ENCODE peak calls at places on chromosomes 6 and 20, in six cellular contexts. One of them, this sample, is unnamed.
A peak's percentile ranks its signal among the peaks of the same experiment; 100 is the strongest.

GRCh38 chr20:41482647-41483552 is 116.3 kb upstream of the EMILIN3 start:
- DNase-seq in neural progenitor cell: no peak
- DNase-seq in suprapubic skin: no peak
- DNase-seq in K562: no peak
- DNase-seq in PC-9: no peak
- DNase-seq in hepatocyte: no peak
- DNase-seq in this sample: no peak

GRCh38 chr6:43803055-43803782 is 33.2 kb downstream of the VEGFA start:
- DNase-seq in neural progenitor cell: no peak
- DNase-seq in suprapubic skin: no peak
- DNase-seq in K562: peak; percentile 58
- DNase-seq in PC-9: no peak
- DNase-seq in hepatocyte: no peak
- DNase-seq in this sample: no peak

GRCh38 chr6:40947876-40948514 is 91.0 kb downstream of the UNC5CL start:
- DNase-seq in neural progenitor cell: no peak
- DNase-seq in suprapubic skin: no peak
- DNase-seq in K562: no peak
- DNase-seq in PC-9: no peak
- DNase-seq in hepatocyte: no peak
- DNase-seq in this sample: no peak

GRCh38 chr6:166898910-166899309 is 57.4 kb downstream of the RNASET2 start:
- DNase-seq in neural progenitor cell: no peak
- DNase-seq in suprapubic skin: no peak
- DNase-seq in K562: no peak
- DNase-seq in PC-9: no peak
- DNase-seq in hepatocyte: no peak
- DNase-seq in this sample: no peak

GRCh38 chr20:47790032-47790965 is 5.0 kb upstream of the SULF2 start:
- DNase-seq in neural progenitor cell: no peak
- DNase-seq in suprapubic skin: no peak
- DNase-seq in K562: no peak
- DNase-seq in PC-9: no peak
- DNase-seq in hepatocyte: peak; percentile 37
- DNase-seq in this sample: no peak

GRCh38 chr6:111750753-111751684 is 122.2 kb downstream of the FYN start:
- DNase-seq in neural progenitor cell: peak; percentile 47
- DNase-seq in suprapubic skin: no peak
- DNase-seq in K562: no peak
- DNase-seq in PC-9: no peak
- DNase-seq in hepatocyte: no peak
- DNase-seq in this sample: no peak

GRCh38 chr6:113433506-113433991 is 423.6 kb upstream of the MARCKS start:
- DNase-seq in neural progenitor cell: no peak
- DNase-seq in suprapubic skin: peak; percentile 85
- DNase-seq in K562: no peak
- DNase-seq in PC-9: peak; percentile 61
- DNase-seq in hepatocyte: peak; percentile 67
- DNase-seq in this sample: peak; percentile 59

GRCh38 chr20:33312583-33312982 is 29.6 kb downstream of the BPIFB1 start:
- DNase-seq in neural progenitor cell: no peak
- DNase-seq in suprapubic skin: no peak
- DNase-seq in K562: no peak
- DNase-seq in PC-9: no peak
- DNase-seq in hepatocyte: no peak
- DNase-seq in this sample: no peak

GRCh38 chr6:16929814-16930213 is 168.6 kb upstream of the ATXN1 start:
- DNase-seq in neural progenitor cell: no peak
- DNase-seq in suprapubic skin: no peak
- DNase-seq in K562: no peak
- DNase-seq in PC-9: no peak
- DNase-seq in hepatocyte: peak; percentile 37
- DNase-seq in this sample: no peak

GRCh38 chr20:6034134-6034969 is 19.5 kb downstream of the LRRN4 start:
- DNase-seq in neural progenitor cell: no peak
- DNase-seq in suprapubic skin: no peak
- DNase-seq in K562: peak; percentile 62
- DNase-seq in PC-9: no peak
- DNase-seq in hepatocyte: no peak
- DNase-seq in this sample: no peak

GRCh38 chr6:164322533-164322932 is 908.0 kb downstream of the QKI start:
- DNase-seq in neural progenitor cell: no peak
- DNase-seq in suprapubic skin: no peak
- DNase-seq in K562: no peak
- DNase-seq in PC-9: no peak
- DNase-seq in hepatocyte: peak; percentile 41
- DNase-seq in this sample: no peak

GRCh38 chr6:12291785-12292604 is 1.8 kb downstream of the EDN1 start:
- DNase-seq in neural progenitor cell: peak; percentile 65
- DNase-seq in suprapubic skin: no peak
- DNase-seq in K562: no peak
- DNase-seq in PC-9: peak; percentile 52
- DNase-seq in hepatocyte: peak; percentile 69
- DNase-seq in this sample: peak; percentile 52

GRCh38 chr6:38591451-38591850 is 48.3 kb downstream of the BTBD9 start:
- DNase-seq in neural progenitor cell: no peak
- DNase-seq in suprapubic skin: no peak
- DNase-seq in K562: no peak
- DNase-seq in PC-9: no peak
- DNase-seq in hepatocyte: no peak
- DNase-seq in this sample: no peak

GRCh38 chr6:56840467-56841371 is 114.2 kb upstream of the BEND6 start:
- DNase-seq in neural progenitor cell: no peak
- DNase-seq in suprapubic skin: no peak
- DNase-seq in K562: no peak
- DNase-seq in PC-9: no peak
- DNase-seq in hepatocyte: peak; percentile 30
- DNase-seq in this sample: no peak

GRCh38 chr6:31888281-31889258 is 8.9 kb downstream of the EHMT2 start:
- DNase-seq in neural progenitor cell: peak; percentile 66
- DNase-seq in suprapubic skin: no peak
- DNase-seq in K562: peak; percentile 63
- DNase-seq in PC-9: peak; percentile 17
- DNase-seq in hepatocyte: peak; percentile 46
- DNase-seq in this sample: peak; percentile 61

GRCh38 chr6:127794405-127794804 is 106.5 kb downstream of the THEMIS start:
- DNase-seq in neural progenitor cell: no peak
- DNase-seq in suprapubic skin: no peak
- DNase-seq in K562: no peak
- DNase-seq in PC-9: no peak
- DNase-seq in hepatocyte: no peak
- DNase-seq in this sample: no peak

GRCh38 chr20:23773127-23773526 is 22.4 kb upstream of the CST1 start:
- DNase-seq in neural progenitor cell: no peak
- DNase-seq in suprapubic skin: no peak
- DNase-seq in K562: no peak
- DNase-seq in PC-9: no peak
- DNase-seq in hepatocyte: no peak
- DNase-seq in this sample: no peak

GRCh38 chr6:87660226-87660886 is 41.7 kb downstream of the AKIRIN2 start:
- DNase-seq in neural progenitor cell: no peak
- DNase-seq in suprapubic skin: no peak
- DNase-seq in K562: no peak
- DNase-seq in PC-9: no peak
- DNase-seq in hepatocyte: no peak
- DNase-seq in this sample: no peak

GRCh38 chr6:35496036-35496850 is 636 bp downstream of the TEAD3 start:
- DNase-seq in neural progenitor cell: peak; percentile 77
- DNase-seq in suprapubic skin: peak; percentile 82
- DNase-seq in K562: peak; percentile 74
- DNase-seq in PC-9: peak; percentile 59
- DNase-seq in hepatocyte: peak; percentile 85
- DNase-seq in this sample: peak; percentile 64

GRCh38 chr6:28537509-28538140 is 11.9 kb downstream of the GPX5 start:
- DNase-seq in neural progenitor cell: peak; percentile 65
- DNase-seq in suprapubic skin: no peak
- DNase-seq in K562: peak; percentile 43
- DNase-seq in PC-9: no peak
- DNase-seq in hepatocyte: peak; percentile 60
- DNase-seq in this sample: no peak

DNA sequence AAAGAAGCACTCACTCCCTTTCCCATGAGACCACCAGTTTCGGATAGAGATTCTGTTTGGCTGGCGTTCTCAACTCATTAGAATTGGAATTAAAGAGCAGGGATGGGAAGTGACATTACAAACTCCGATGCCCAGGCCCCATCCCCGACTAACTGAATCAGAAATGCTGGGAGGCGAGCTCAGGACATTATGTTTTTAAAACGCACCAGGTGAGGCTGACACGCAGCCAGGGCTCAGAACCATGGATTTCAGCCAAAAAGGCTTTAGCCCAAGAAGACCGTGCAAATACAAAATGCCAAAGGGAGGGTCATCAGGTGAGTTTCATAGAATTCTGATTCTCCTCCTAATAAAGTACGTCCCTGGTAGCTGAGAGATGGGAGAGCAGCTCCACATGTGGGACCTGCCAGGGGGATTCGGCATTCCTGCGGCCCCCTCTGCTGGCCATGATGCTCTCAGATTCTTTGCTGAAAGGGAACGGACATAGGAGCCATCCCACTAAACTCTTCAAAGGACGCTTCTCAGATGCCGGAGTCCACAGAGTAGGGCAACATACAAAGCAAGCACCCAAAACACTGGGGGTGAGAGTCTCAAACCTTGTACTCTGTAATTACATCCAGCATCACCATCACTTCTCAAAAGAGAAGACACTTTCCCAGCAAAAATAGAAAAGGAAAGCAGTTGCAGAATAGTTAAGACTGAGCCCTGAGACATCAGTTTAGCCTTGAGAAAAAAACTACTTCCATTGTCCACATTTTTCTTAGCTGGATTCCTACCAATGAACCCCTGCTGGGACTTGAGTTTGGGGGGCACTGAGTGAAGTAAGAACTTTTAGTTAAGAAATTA is 205.2 kb downstream of the BMP7 start:
- DNase-seq in neural progenitor cell: peak; percentile 81
- DNase-seq in suprapubic skin: no peak
- DNase-seq in K562: peak; percentile 23
- DNase-seq in PC-9: peak; percentile 23
- DNase-seq in hepatocyte: peak; percentile 67
- DNase-seq in this sample: no peak
- TF ChIP-seq CTCF in neural progenitor cell: peak; percentile 81
- TF ChIP-seq CTCF in suprapubic skin: no peak
- TF ChIP-seq CTCF in K562: peak; percentile 53
- TF ChIP-seq CTCF in PC-9: peak; percentile 54
- TF ChIP-seq CTCF in hepatocyte: peak; percentile 69
- TF ChIP-seq CTCF in this sample: no peak

GRCh38 chr20:44990957-44991356 is 24.6 kb downstream of the STK4 start:
- DNase-seq in neural progenitor cell: no peak
- DNase-seq in suprapubic skin: no peak
- DNase-seq in K562: no peak
- DNase-seq in PC-9: no peak
- DNase-seq in hepatocyte: no peak
- DNase-seq in this sample: no peak

GRCh38 chr20:44983095-44983674 is 16.9 kb downstream of the STK4 start:
- DNase-seq in neural progenitor cell: no peak
- DNase-seq in suprapubic skin: no peak
- DNase-seq in K562: peak; percentile 43
- DNase-seq in PC-9: no peak
- DNase-seq in hepatocyte: no peak
- DNase-seq in this sample: no peak

GRCh38 chr20:44990425-44990824 is 24.1 kb downstream of the STK4 start:
- DNase-seq in neural progenitor cell: no peak
- DNase-seq in suprapubic skin: no peak
- DNase-seq in K562: no peak
- DNase-seq in PC-9: no peak
- DNase-seq in hepatocyte: no peak
- DNase-seq in this sample: no peak

GRCh38 chr20:44993343-44993742 is 27.0 kb downstream of the STK4 start:
- DNase-seq in neural progenitor cell: no peak
- DNase-seq in suprapubic skin: no peak
- DNase-seq in K562: no peak
- DNase-seq in PC-9: no peak
- DNase-seq in hepatocyte: no peak
- DNase-seq in this sample: no peak

DNA sequence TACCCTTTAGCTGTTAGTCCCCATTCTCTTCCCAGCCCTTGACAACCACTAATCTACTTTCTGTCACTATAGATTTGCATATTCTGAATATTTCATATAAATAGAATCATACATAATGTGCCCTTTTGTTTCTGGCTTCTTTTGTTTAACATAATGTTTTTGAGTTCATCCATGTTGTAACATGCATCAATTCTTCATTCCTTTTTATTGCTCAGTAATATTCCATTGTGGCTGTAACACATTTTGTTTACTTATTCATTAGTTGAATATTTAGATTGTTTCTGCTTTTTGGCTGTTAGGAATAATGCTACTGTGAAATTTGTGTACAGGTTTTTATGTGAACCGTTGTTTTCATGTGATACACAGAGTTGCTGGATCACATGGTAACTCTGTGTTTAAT is 22.5 kb downstream of the STK4 start:
- DNase-seq in neural progenitor cell: no peak
- DNase-seq in suprapubic skin: no peak
- DNase-seq in K562: no peak
- DNase-seq in PC-9: no peak
- DNase-seq in hepatocyte: no peak
- DNase-seq in this sample: no peak
- H3K27ac ChIP-seq in neural progenitor cell: no peak overlapping the region
- H3K27ac ChIP-seq in suprapubic skin: no peak overlapping the region
- H3K27ac ChIP-seq in K562: no peak overlapping the region
- H3K27ac ChIP-seq in PC-9: no peak overlapping the region
- H3K27ac ChIP-seq in hepatocyte: no peak overlapping the region
- H3K27ac ChIP-seq in this sample: no peak overlapping the region

DNA sequence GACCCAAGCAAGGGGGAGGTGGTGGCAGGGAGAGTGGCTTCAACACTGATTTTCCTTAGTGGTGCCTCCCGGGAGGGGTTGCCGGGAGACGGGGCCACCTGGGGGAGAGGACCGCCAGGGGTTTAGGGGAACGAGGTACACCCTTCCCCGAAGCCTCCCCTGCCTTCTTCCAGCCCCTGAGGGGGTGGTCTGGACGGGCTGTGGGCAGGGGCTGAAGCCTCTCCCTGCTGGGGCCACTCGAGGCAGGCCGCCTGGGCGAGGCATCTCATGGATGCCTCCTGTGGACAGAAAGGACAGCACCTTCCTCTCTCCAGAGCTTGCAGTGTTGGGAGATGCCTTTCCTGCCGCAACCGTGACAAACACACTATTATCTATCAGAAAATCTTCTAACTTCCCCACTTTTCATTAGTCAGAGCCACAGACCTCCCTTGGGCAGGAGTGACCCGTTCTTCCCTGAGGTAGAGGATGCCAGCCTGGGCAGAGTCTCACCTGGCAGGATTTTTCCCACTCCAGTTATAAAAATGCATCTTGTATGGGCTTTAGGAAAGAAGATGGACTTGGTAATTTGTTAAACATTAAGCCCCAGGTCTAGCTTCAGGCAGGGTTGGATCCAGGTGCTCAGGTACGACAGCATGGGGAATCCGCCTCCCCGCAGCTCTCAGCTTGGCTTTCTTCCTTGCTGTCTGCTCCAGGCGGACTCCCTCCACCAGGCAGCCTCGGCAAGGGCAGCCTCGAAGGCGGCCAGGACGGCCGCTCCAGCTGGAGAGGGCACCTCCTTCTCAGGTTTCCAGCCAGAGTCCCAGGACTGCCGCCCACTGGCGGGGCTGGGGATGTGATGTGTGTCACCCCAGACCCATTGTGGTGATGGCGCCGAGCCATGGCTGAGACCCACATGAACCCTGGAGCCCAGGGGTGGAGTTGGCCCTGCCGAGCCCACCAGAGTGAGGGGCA is 11.0 kb downstream of the HRH3 start:
- DNase-seq in neural progenitor cell: peak; percentile 73
- DNase-seq in suprapubic skin: no peak
- DNase-seq in K562: peak; percentile 52
- DNase-seq in PC-9: peak; percentile 54
- DNase-seq in hepatocyte: no peak
- DNase-seq in this sample: no peak
- TF ChIP-seq CTCF in neural progenitor cell: peak; percentile 39
- TF ChIP-seq CTCF in suprapubic skin: no peak
- TF ChIP-seq CTCF in K562: peak; percentile 49
- TF ChIP-seq CTCF in PC-9: peak; percentile 52
- TF ChIP-seq CTCF in hepatocyte: no peak
- TF ChIP-seq CTCF in this sample: no peak

GRCh38 chr6:36980129-36980528 is 5.9 kb downstream of the MTCH1 start:
- DNase-seq in neural progenitor cell: no peak
- DNase-seq in suprapubic skin: no peak
- DNase-seq in K562: no peak
- DNase-seq in PC-9: no peak
- DNase-seq in hepatocyte: no peak
- DNase-seq in this sample: no peak
- H3K27ac ChIP-seq in neural progenitor cell: no peak overlapping the region
- H3K27ac ChIP-seq in suprapubic skin: no peak overlapping the region
- H3K27ac ChIP-seq in K562: no peak overlapping the region
- H3K27ac ChIP-seq in PC-9: no peak overlapping the region
- H3K27ac ChIP-seq in hepatocyte: no peak overlapping the region
- H3K27ac ChIP-seq in this sample: no peak overlapping the region

This sample was measured in colonic mucosa.